ENCODE peak calls at places on chromosomes 13 and 19, in eight cellular contexts. U, W, K, Y, N, J, X and L are unnamed samples.

GRCh38 chr13:114035583-114036501 is 62.0 kb upstream of the C13orf46 start:
- DNase-seq in U (no peak), W (peak), K (no peak), Y (no peak), N (no peak), J (no peak), X (no peak), L (no peak)

GRCh38 chr13:97257800-97258799 is 36.0 kb downstream of the MBNL2 start:
- DNase-seq in U (no peak), W (no peak), K (peak), Y (peak), N (no peak), J (peak), X (peak), L (no peak)

GRCh38 chr13:56187331-56187730 is 953.4 kb upstream of the PRR20A start:
- DNase-seq in U (no peak), W (no peak), K (no peak), Y (no peak), N (no peak), J (peak), X (no peak), L (no peak)

GRCh38 chr19:32407004-32407992 is 1.7 kb downstream of the DPY19L3 start:
- DNase-seq in U (no peak), W (no peak), K (peak), Y (no peak), N (no peak), J (peak), X (no peak), L (no peak)

GRCh38 chr13:30690282-30691188 is 44.8 kb upstream of the ALOX5AP start:
- DNase-seq in U (no peak), W (no peak), K (peak), Y (no peak), N (no peak), J (peak), X (no peak), L (peak)

GRCh38 chr13:85148009-85148408 is 651.2 kb downstream of the SLITRK6 start:
- DNase-seq in U (no peak), W (peak), K (peak), Y (no peak), N (peak), J (no peak), X (peak), L (no peak)

GRCh38 chr13:22031702-22032286 is 360.9 kb downstream of the FGF9 start:
- DNase-seq in U (no peak), W (no peak), K (no peak), Y (no peak), N (no peak), J (no peak), X (no peak), L (no peak)

GRCh38 chr13:97544041-97544765 is 110.2 kb downstream of the RAP2A start:
- DNase-seq in U (no peak), W (no peak), K (peak), Y (no peak), N (no peak), J (no peak), X (no peak), L (no peak)

GRCh38 chr13:106163426-106163825 is 372.0 kb downstream of the EFNB2 start:
- DNase-seq in U (no peak), W (no peak), K (no peak), Y (no peak), N (no peak), J (no peak), X (no peak), L (no peak)

GRCh38 chr19:11422163-11423068 is 3.3 kb upstream of the RGL3 start:
- DNase-seq in U (peak), W (no peak), K (peak), Y (peak), N (no peak), J (peak), X (no peak), L (peak)

GRCh38 chr19:33388231-33388816 is 14.8 kb downstream of the CEBPG start:
- DNase-seq in U (no peak), W (no peak), K (no peak), Y (no peak), N (no peak), J (peak), X (no peak), L (no peak)

GRCh38 chr19:54209058-54209747 is 8.5 kb downstream of the RPS9 start:
- DNase-seq in U (no peak), W (no peak), K (no peak), Y (no peak), N (no peak), J (peak), X (peak), L (no peak)

GRCh38 chr19:34676697-34677385 is at the start of gene SCGB2B2:
- DNase-seq in U (no peak), W (peak), K (no peak), Y (peak), N (peak), J (no peak), X (peak), L (peak)

GRCh38 chr13:75357576-75358295 is 124.2 kb downstream of the TBC1D4 start:
- DNase-seq in U (peak), W (peak), K (peak), Y (peak), N (peak), J (no peak), X (peak), L (peak)

GRCh38 chr13:99356216-99357089 is 49.3 kb upstream of the GPR183 start:
- DNase-seq in U (peak), W (no peak), K (peak), Y (peak), N (no peak), J (peak), X (no peak), L (no peak)

GRCh38 chr13:30872195-30872594 is 33.9 kb upstream of the MEDAG start:
- DNase-seq in U (no peak), W (no peak), K (no peak), Y (no peak), N (no peak), J (no peak), X (no peak), L (no peak)

GRCh38 chr19:40561947-40562346 is 14.7 kb upstream of the SHKBP1 start:
- DNase-seq in U (no peak), W (no peak), K (no peak), Y (no peak), N (no peak), J (peak), X (no peak), L (no peak)

GRCh38 chr13:33279898-33280549 is 5.5 kb downstream of the STARD13 start:
- DNase-seq in U (no peak), W (no peak), K (peak), Y (no peak), N (no peak), J (no peak), X (no peak), L (no peak)

GRCh38 chr13:66559093-66559492 is 671.0 kb downstream of the PCDH9 start:
- DNase-seq in U (no peak), W (no peak), K (no peak), Y (no peak), N (no peak), J (no peak), X (no peak), L (no peak)

GRCh38 chr13:26722321-26722720 is 38.3 kb downstream of the GPR12 start:
- DNase-seq in U (no peak), W (no peak), K (no peak), Y (no peak), N (no peak), J (no peak), X (no peak), L (no peak)

GRCh38 chr19:21084343-21084742 is 2.3 kb downstream of the ZNF714 start:
- DNase-seq in U (peak), W (no peak), K (peak), Y (no peak), N (no peak), J (no peak), X (no peak), L (no peak)

GRCh38 chr19:6674868-6675305 is 4.9 kb upstream of the TNFSF14 start:
- DNase-seq in U (peak), W (no peak), K (peak), Y (peak), N (no peak), J (peak), X (no peak), L (peak)

GRCh38 chr13:106277483-106278154 is 257.8 kb downstream of the EFNB2 start:
- DNase-seq in U (no peak), W (no peak), K (no peak), Y (no peak), N (no peak), J (no peak), X (no peak), L (no peak)

GRCh38 chr13:112869202-112870061 is 99.6 kb upstream of the MCF2L start:
- DNase-seq in U (no peak), W (no peak), K (no peak), Y (no peak), N (no peak), J (peak), X (no peak), L (no peak)